ENCODE peak calls at places on chromosomes 11 and 22, in seven cellular contexts. U, P, V, I, K, D and O are unnamed samples.

GRCh38 chr11:128692750-128693578 is 908 bp upstream of the FLI1 start:
- DNase-seq in D (no peak), I (no peak), P (peak; percentile 87), V (peak; percentile 37), K (no peak), U (no peak), O (peak; percentile 58)

GRCh38 chr11:79078999-79079398 is 361.8 kb downstream of the TENM4 start:
- DNase-seq in D (no peak), P (no peak), V (no peak), K (no peak), U (no peak), I (no peak), O (no peak)

GRCh38 chr11:93279911-93280347 is 50.6 kb upstream of the DEUP1 start:
- DNase-seq in D (no peak), I (no peak), K (no peak), V (no peak), P (no peak), U (peak; percentile 30), O (no peak)

GRCh38 chr11:48109046-48109666 is 107.5 kb upstream of the OR4B1 start:
- DNase-seq in D (no peak), P (peak; percentile 68), V (peak; percentile 70), I (no peak), K (no peak), U (no peak), O (no peak)

GRCh38 chr22:36358533-36359171 is 29.1 kb downstream of the MYH9 start:
- DNase-seq in V (peak; percentile 59), D (no peak), P (peak; percentile 60), U (no peak), K (no peak), I (no peak), O (no peak)

GRCh38 chr11:33317662-33318061 is 60.5 kb downstream of the HIPK3 start:
- DNase-seq in K (no peak), U (no peak), D (no peak), P (peak; percentile 72), V (no peak), I (no peak), O (no peak)

GRCh38 chr11:47536925-47537324 is 16.0 kb downstream of the CELF1 start:
- DNase-seq in P (no peak), K (no peak), U (no peak), I (no peak), V (no peak), D (no peak), O (no peak)

GRCh38 chr11:35786918-35787557 is 124.5 kb downstream of the TRIM44 start:
- DNase-seq in I (no peak), K (no peak), P (peak; percentile 70), U (peak; percentile 64), D (peak; percentile 18), V (peak; percentile 57), O (no peak)

GRCh38 chr22:31753005-31753633 is 700 bp upstream of the DEPDC5 start:
- DNase-seq in U (peak; percentile 93), K (peak; percentile 91), D (no peak), P (peak; percentile 45), I (no peak), V (no peak), O (peak; percentile 93)

GRCh38 chr11:82846037-82846383 is 54.2 kb downstream of the PRCP start:
- DNase-seq in V (no peak), P (no peak), K (no peak), U (no peak), D (no peak), I (no peak), O (no peak)

GRCh38 chr11:65427691-65428577 is 5.3 kb downstream of the NEAT1 start:
- DNase-seq in P (peak; percentile 87), U (no peak), I (no peak), D (no peak), V (peak; percentile 78), K (no peak), O (peak; percentile 36)

GRCh38 chr11:35073691-35074382 is 65.1 kb upstream of the CD44 start:
- DNase-seq in I (no peak), V (peak; percentile 39), P (peak; percentile 70), U (no peak), K (no peak), D (no peak), O (no peak)

GRCh38 chr11:116217006-116217405 is 555.8 kb downstream of the BUD13 start:
- DNase-seq in D (no peak), P (peak; percentile 65), V (peak; percentile 31), I (no peak), U (peak; percentile 60), K (peak; percentile 62), O (no peak)

GRCh38 chr22:34283844-34284243 is 363.6 kb upstream of the LARGE1 start:
- DNase-seq in U (no peak), D (no peak), K (no peak), I (no peak), V (no peak), P (no peak), O (no peak)

GRCh38 chr11:9901931-9902330 is 238.1 kb downstream of the SWAP70 start:
- DNase-seq in V (no peak), K (no peak), P (no peak), I (no peak), U (peak; percentile 9), D (no peak), O (no peak)

GRCh38 chr11:82557274-82557673 is 176.4 kb downstream of the FAM181B start:
- DNase-seq in U (no peak), K (no peak), P (no peak), D (no peak), I (no peak), V (no peak), O (no peak)

GRCh38 chr22:19184276-19184997 is 5.9 kb upstream of the SLC25A1 start:
- DNase-seq in P (no peak), V (no peak), U (no peak), I (no peak), K (no peak), D (no peak), O (no peak)

GRCh38 chr22:39984006-39984405 is 10.7 kb upstream of the FAM83F start:
- DNase-seq in D (no peak), U (no peak), P (peak; percentile 55), K (no peak), I (no peak), V (peak; percentile 24), O (no peak)

GRCh38 chr11:104918113-104918824 is 20.0 kb upstream of the CASP12 start:
- DNase-seq in P (peak; percentile 79), K (no peak), U (no peak), D (peak; percentile 61), V (peak; percentile 93), I (no peak), O (no peak)

GRCh38 chr22:47836957-47837356 is 1074.5 kb downstream of the TBC1D22A start:
- DNase-seq in P (peak; percentile 8), K (no peak), I (no peak), V (peak; percentile 24), U (no peak), D (no peak), O (no peak)
- H3K9me3 ChIP-seq in P (no peaks in the 10 kb centered on the region), K (no peaks in the 10 kb centered on the region), I (no peaks in the 10 kb centered on the region), V (no peaks in the 10 kb centered on the region), U (peaks cover 4% of the 10 kb centered on the region), D (peaks cover 57% of the 10 kb centered on the region), O (no peaks in the 10 kb centered on the region)

DNA sequence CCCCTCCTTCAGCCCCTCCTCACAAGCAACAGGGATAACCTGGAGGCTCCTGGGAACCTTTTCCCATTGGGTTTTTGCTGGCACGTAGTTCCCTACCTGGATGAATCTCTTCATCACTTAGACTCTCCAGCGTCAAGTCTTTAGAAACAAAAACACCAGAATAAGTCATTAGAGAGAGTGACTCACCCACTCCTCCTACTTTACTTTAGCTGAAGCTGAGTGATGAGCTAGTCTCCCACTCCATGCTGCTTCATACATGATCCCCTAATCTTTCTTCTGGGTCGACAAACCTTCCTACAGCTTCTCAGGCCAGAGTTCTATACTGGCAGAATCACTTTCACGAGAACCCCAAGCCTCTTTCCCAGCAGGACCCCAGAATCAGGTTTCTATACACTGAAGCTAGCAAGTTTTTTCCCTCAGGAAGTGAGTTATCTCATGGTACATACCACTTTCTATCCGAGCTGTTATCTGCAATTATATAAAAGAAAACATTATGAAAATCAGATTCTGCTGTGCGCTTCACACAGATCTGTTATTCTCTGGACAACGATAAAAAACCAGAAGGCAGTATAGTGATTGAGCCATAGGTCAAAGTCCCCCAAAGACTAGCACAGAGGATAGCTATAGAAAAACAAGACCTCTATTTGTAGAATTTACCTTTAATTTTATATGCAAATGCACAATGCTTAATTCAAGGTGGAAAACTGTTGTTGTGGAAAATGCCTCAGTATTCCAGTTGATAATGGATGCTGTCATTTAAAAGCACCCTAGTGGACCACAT is 18.7 kb downstream of the DRICH1 start:
- DNase-seq in K (no peak), I (no peak), D (no peak), P (peak; percentile 35), U (no peak), V (no peak), O (no peak)
- H3K9me3 ChIP-seq in K (no peaks in the 10 kb centered on the region), I (no peaks in the 10 kb centered on the region), D (no peaks in the 10 kb centered on the region), P (no peaks in the 10 kb centered on the region), U (no peaks in the 10 kb centered on the region), V (no peaks in the 10 kb centered on the region), O (no peaks in the 10 kb centered on the region)

GRCh38 chr11:41848349-41848748 is 388.9 kb upstream of the LRRC4C start:
- DNase-seq in V (no peak), K (no peak), I (no peak), U (no peak), P (no peak), D (no peak), O (no peak)

GRCh38 chr11:41845066-41845465 is 385.6 kb upstream of the LRRC4C start:
- DNase-seq in D (no peak), P (no peak), U (no peak), V (no peak), K (no peak), I (no peak), O (no peak)

DNA sequence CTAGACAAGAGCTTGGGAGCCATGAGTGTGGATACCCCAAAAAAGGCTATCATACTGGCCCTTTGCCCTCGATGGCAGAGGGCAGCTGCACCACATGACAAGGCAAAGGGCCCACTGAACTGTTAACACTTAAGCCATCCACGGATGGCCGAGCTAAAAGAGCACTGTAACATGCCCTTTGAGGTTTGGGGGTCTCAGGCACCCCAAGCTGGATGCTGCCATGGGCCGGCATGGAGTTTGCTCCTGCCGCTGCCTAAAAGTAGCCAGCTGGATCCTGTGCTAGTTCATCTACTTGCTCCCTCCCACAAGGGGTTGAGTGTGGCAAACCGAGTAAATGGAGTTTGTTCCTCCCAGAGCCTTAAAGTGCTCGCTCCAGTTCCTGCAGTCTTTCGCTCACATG is 383.2 kb upstream of the LRRC4C start:
- DNase-seq in P (no peak), D (no peak), U (no peak), K (no peak), V (no peak), I (no peak), O (no peak)
- H3K9me3 ChIP-seq in P (no peaks in the 10 kb centered on the region), D (peaks cover 12% of the 10 kb centered on the region), U (no peaks in the 10 kb centered on the region), K (peaks cover 3% of the 10 kb centered on the region), V (no peaks in the 10 kb centered on the region), I (no peaks in the 10 kb centered on the region), O (peaks cover 7% of the 10 kb centered on the region)

GRCh38 chr11:120590472-120590871 is 78.9 kb downstream of the GRIK4 start:
- DNase-seq in P (peak; percentile 28), K (no peak), U (no peak), V (peak; percentile 31), I (no peak), D (no peak), O (no peak)

GRCh38 chr11:120581317-120581716 is 69.8 kb downstream of the GRIK4 start:
- DNase-seq in P (no peak), D (no peak), I (no peak), K (no peak), U (no peak), V (peak; percentile 10), O (no peak)

GRCh38 chr11:120589376-120589775 is 77.8 kb downstream of the GRIK4 start:
- DNase-seq in D (no peak), U (no peak), K (no peak), V (no peak), P (no peak), I (no peak), O (no peak)

GRCh38 chr11:120587299-120587698 is 75.8 kb downstream of the GRIK4 start:
- DNase-seq in U (no peak), K (no peak), I (no peak), D (no peak), P (no peak), V (no peak), O (no peak)

GRCh38 chr11:120586072-120586471 is 74.5 kb downstream of the GRIK4 start:
- DNase-seq in D (no peak), I (no peak), P (no peak), U (no peak), V (no peak), K (no peak), O (no peak)
- H3K9me3 ChIP-seq in D (no peaks in the 10 kb centered on the region), I (no peaks in the 10 kb centered on the region), P (no peaks in the 10 kb centered on the region), U (no peaks in the 10 kb centered on the region), V (no peaks in the 10 kb centered on the region), K (peaks cover 16% of the 10 kb centered on the region), O (no peaks in the 10 kb centered on the region)